ENCODE peak calls at places on chromosomes 13 and 19, in four cellular contexts. C is GM23248, N is hepatocyte, Y is fibroblast of lung. Q is an unnamed sample.

GRCh38 chr19:15479391-15480345 is at the start of gene PGLYRP2:
- DNase-seq in C (peak), N (no peak), Y (no peak), Q (peak)

GRCh38 chr19:42693760-42694350 is 46.4 kb downstream of the PSG3 start:
- DNase-seq in C (peak), N (no peak), Y (peak), Q (peak)

GRCh38 chr19:14972676-14973075 is 7.0 kb downstream of the SLC1A6 start:
- DNase-seq in C (no peak), N (no peak), Y (no peak), Q (no peak)

GRCh38 chr13:79349011-79349410 is 57.0 kb downstream of the RBM26 start:
- DNase-seq in C (peak), N (no peak), Y (peak), Q (no peak)

GRCh38 chr13:30346159-30346788 is 38.9 kb upstream of the KATNAL1 start:
- DNase-seq in C (no peak), N (no peak), Y (no peak), Q (no peak)

GRCh38 chr19:13277104-13277809 is 127.0 kb downstream of the IER2 start:
- DNase-seq in C (peak), N (peak), Y (peak), Q (peak)

GRCh38 chr13:93375491-93375890 is 148.9 kb downstream of the GPC6 start:
- DNase-seq in C (no peak), N (no peak), Y (no peak), Q (no peak)

GRCh38 chr19:21474671-21475181 is 30.7 kb upstream of the ZNF429 start:
- DNase-seq in C (peak), N (peak), Y (peak), Q (no peak)

GRCh38 chr19:12676384-12676792 is 5.3 kb downstream of the DHPS start:
- DNase-seq in C (peak), N (peak), Y (peak), Q (peak)

GRCh38 chr13:42215578-42216421 is 56.2 kb upstream of the AKAP11 start:
- DNase-seq in C (peak), N (peak), Y (peak), Q (peak)

GRCh38 chr19:41529484-41530183 is 46.3 kb upstream of the CEACAM21 start:
- DNase-seq in C (no peak), N (no peak), Y (no peak), Q (no peak)

GRCh38 chr13:102978168-102978567 is 88.0 kb downstream of the SLC10A2 start:
- DNase-seq in C (peak), N (no peak), Y (peak), Q (no peak)

GRCh38 chr13:46632171-46632570 is 79.2 kb downstream of the LRCH1 start:
- DNase-seq in C (no peak), N (no peak), Y (no peak), Q (no peak)

GRCh38 chr13:74889321-74889720 is 592.6 kb downstream of the TBC1D4 start:
- DNase-seq in C (no peak), N (no peak), Y (peak), Q (no peak)

GRCh38 chr13:38173403-38173802 is 176.2 kb upstream of the UFM1 start:
- DNase-seq in C (no peak), N (no peak), Y (no peak), Q (no peak)

GRCh38 chr19:31285744-31286143 is 63.5 kb downstream of the TSHZ3 start:
- DNase-seq in C (peak), N (no peak), Y (peak), Q (no peak)

GRCh38 chr19:29478578-29479565 is 46.9 kb upstream of the VSTM2B start:
- DNase-seq in C (peak), N (peak), Y (no peak), Q (no peak)

GRCh38 chr13:83716121-83716520 is 166.2 kb downstream of the SLITRK1 start:
- DNase-seq in C (no peak), N (no peak), Y (no peak), Q (peak)

GRCh38 chr13:74920361-74920760 is 561.6 kb downstream of the TBC1D4 start:
- DNase-seq in C (no peak), N (no peak), Y (no peak), Q (no peak)

GRCh38 chr13:42066542-42066941 is 18.1 kb downstream of the DGKH start:
- DNase-seq in C (peak), N (no peak), Y (peak), Q (no peak)

GRCh38 chr19:57558525-57558924 is 1.1 kb downstream of the ZNF550 start:
- DNase-seq in C (peak), N (peak), Y (peak), Q (peak)

GRCh38 chr13:23979361-23980159 is 82.3 kb upstream of the C1QTNF9B start:
- DNase-seq in C (peak), N (peak), Y (peak), Q (peak)

GRCh38 chr13:99404005-99404755 is 97.0 kb upstream of the GPR183 start:
- DNase-seq in C (no peak), N (no peak), Y (no peak), Q (no peak)

GRCh38 chr13:19685445-19685844 is 52.0 kb downstream of the MPHOSPH8 start:
- DNase-seq in C (no peak), N (no peak), Y (no peak), Q (no peak)

GRCh38 chr19:56177564-56178243 is 1.9 kb downstream of the GALP start:
- DNase-seq in C (no peak), N (no peak), Y (no peak), Q (no peak)

GRCh38 chr13:39496487-39496998 is 106.5 kb downstream of the LHFPL6 start:
- DNase-seq in C (no peak), N (no peak), Y (no peak), Q (peak)

GRCh38 chr13:30745917-30746686 is 10.8 kb downstream of the ALOX5AP start:
- DNase-seq in C (no peak), N (peak), Y (peak), Q (no peak)

GRCh38 chr19:16168465-16169081 is 4.8 kb downstream of the CIB3 start:
- DNase-seq in C (peak), N (no peak), Y (no peak), Q (no peak)

DNA sequence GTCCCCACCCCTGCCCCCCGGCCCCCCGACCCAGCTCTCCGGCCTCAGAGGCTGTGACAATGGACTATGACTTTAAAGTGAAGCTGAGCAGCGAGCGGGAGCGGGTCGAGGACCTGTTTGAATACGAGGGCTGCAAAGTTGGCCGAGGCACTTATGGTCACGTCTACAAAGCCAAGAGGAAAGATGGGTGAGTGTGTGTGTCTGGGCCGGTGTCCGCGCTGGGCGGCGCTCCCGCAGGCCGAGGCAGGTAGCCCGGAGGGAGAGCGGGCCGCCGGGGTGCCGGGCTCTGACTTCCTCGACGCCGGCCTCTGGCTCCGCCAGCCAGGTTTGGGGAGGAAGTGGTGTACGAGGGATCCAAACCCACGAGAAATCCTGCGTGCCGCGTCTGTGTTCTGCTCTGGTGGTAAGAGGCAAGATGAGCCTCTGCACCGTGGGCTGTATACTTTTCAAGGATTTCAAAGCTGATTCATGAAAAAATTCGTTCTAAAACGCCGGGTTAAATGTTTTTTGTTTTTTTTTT is 714 bp downstream of the CDK8 start:
- DNase-seq in C (peak), N (peak), Y (peak), Q (peak)
- TF ChIP-seq EZH2 in C (no peak), N (no peak), Y (no peak), Q (no peak)

DNA sequence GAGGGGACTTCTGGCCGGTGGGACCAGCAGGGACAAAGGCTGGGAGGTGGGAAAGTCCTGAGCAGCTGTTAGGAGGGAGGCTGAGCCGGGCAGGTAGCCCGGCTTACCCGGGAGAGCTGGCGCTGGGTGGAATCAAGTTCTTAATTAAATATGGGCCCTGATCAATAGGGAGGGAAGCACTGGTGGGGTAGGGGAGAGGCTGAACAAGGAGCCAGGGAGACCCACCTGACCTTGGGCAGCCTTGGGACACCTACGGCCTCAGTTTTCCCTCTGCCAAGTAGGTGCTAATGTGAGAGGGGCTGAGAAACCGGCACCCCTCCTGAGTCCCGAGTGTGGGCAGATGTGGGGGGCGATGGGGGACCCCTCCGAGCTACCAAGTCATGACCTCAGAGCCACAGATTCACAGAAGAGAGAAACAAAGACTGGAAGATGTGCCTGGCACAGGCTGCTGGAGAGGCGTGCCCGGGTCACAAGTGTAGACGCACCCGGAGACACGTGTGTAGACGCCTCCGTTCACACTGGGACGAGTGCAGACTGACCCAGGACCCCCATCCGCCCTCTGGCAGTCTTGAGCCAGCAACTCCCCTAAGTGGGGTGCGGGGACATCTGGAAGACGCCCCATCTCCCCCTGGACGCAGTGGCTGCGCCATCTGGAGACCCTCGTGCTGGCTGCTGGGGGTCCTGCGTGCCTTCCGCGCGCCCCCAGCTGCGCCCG is 8.4 kb downstream of the ONECUT3 start:
- DNase-seq in C (no peak), N (no peak), Y (no peak), Q (no peak)
- TF ChIP-seq EZH2 in C (no peak), N (no peak), Y (peak), Q (no peak)

DNA sequence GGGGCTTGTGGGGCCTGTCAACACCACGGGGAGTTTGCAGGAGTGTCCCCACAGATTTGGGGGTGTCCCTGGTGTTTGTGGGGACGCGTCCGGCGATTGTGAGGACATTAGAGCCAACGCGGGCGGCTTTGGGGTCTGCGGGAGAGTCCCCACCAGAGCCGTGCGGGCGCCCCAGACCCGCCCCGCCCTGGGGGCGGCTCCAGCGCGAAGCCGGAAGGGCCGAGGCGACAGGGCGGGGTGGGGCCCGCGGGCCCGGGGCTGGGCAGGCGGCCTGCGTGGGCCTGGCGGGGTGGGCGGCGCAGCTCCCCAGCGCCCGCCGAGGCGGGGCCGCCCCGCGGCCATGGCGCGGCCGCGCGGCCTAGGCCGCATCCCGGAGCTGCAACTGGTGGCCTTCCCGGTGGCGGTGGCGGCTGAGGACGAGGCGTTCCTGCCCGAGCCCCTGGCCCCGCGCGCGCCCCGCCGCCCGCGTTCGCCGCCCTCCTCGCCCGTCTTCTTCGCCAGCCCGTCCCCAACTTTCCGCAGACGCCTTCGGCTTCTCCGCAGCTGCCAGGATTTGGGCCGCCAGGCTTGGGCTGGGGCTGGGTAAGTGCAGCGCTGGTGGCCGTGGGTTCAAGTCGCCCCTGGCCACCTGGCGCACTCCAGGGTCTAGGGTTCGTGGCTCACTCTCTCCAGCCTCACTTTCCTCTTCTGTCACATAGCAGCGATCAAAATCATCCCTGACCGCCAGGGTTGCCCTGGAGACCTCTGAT is 10.3 kb downstream of the PDE4A start:
- DNase-seq in C (peak), N (peak), Y (peak), Q (no peak)
- TF ChIP-seq EZH2 in C (no peak), N (peak), Y (no peak), Q (no peak)

GRCh38 chr19:10404888-10405808 is 1.8 kb upstream of the CDC37 start:
- DNase-seq in C (peak), N (peak), Y (no peak), Q (no peak)
- TF ChIP-seq EZH2 in C (no peak), N (no peak), Y (peak), Q (no peak)

DNA sequence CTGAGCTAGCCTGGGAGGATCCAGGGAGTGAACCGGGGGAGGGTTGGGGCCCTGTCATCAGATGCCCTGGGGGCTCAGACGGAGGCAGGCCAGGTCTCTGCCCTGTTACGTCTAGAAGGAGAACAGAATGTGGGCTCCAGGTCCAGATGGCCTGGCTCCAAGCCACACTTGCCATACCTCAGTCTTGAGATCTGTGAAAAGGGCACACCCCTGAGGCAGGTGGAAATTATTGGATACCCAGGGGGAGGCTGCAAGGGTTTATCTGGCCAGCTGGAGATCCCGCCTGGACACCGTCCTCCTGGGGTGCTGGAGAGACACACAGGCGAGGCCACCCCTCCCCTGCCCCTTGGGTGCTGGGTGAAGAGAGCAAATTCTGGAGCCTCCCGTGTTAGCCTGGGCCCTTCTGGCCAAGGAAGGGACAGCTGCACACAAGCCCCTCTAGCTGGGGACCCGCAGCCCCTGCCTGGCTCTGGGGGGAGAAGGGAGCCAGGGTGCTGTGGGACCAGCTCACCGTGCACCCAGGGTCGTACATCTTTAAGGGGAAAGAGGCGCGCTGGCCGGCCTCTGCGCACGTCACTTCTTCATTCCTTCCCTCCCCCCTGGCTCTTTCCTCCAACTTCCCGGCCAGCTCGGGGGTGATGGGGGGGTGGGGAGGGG is 808 bp upstream of the NFIC start:
- DNase-seq in C (peak), N (no peak), Y (no peak), Q (peak)
- TF ChIP-seq EZH2 in C (no peak), N (no peak), Y (no peak), Q (no peak)

GRCh38 chr19:48394331-48395169 is 1.1 kb downstream of the GRIN2D start:
- DNase-seq in C (peak), N (no peak), Y (no peak), Q (no peak)
- TF ChIP-seq EZH2 in C (peak), N (no peak), Y (peak), Q (no peak)

DNA sequence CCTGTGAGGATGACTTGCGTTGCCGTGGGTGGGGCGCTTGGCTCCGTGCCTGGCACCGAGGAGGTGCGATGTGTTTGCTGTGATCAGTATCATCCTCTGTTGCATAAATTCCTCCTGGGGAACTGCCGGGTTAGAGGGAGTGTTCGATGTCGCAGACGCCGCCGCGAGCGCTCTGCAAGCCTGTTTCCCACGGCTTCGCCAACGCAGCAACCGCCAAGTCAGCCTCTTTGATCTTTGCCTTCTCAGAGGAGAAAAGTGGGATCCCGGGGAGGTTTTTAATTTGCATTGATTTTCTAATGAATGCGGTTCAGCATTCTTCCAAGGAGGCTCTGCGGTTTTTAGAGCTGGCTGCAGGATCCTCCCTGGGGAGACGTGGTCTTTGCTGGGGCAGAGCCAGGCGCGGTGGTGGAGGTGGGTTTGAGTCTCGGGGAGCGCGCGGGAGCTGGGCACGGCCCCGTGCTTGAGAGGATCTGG is 7.6 kb downstream of the GPR32 start:
- DNase-seq in C (peak), N (no peak), Y (no peak), Q (peak)
- TF ChIP-seq EZH2 in C (no peak), N (peak), Y (no peak), Q (no peak)

GRCh38 chr13:113143466-113144254 is 14.8 kb upstream of the PROZ start:
- DNase-seq in C (no peak), N (no peak), Y (no peak), Q (no peak)

GRCh38 chr13:113141591-113141950 is 16.9 kb upstream of the PROZ start:
- DNase-seq in C (no peak), N (no peak), Y (no peak), Q (no peak)

GRCh38 chr13:113140677-113141590 is 17.5 kb upstream of the PROZ start:
- DNase-seq in C (no peak), N (no peak), Y (no peak), Q (no peak)

GRCh38 chr13:113144255-113144629 is 14.2 kb upstream of the PROZ start:
- DNase-seq in C (no peak), N (no peak), Y (no peak), Q (no peak)

DNA sequence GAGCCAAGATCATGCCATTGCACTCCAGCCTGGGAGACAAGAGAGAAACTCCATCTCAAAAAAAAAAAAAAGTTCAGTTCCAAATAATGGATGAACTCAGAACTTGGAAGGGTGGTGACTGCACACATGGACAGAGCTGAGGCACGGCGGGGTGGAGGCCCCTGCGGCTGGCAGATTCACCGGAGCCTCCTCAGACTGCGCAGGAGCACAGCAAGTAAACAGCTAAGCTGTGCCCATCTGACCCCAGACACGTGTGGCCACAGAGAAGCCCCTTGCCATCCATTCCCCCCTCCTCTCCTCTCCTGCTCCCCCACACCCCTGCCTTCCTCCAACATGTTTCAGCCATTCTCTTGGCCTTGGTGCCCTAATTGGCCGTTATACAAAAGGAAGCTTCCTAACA is 15.6 kb upstream of the PROZ start:
- DNase-seq in C (peak), N (no peak), Y (no peak), Q (no peak)
- TF ChIP-seq EZH2 in C (no peak), N (no peak), Y (no peak), Q (no peak)

Q was measured in A673.